ENCODE peak calls at places on chromosomes 13 and 19, in six cellular contexts. One of them, this sample, is unnamed.
A peak's percentile ranks its signal among the peaks of the same experiment; 100 is the strongest.

GRCh38 chr13:32426981-32427851 is 714 bp downstream of the N4BP2L1 start:
- DNase-seq in AG10803: peak; percentile 17
- DNase-seq in M059J: peak; percentile 11
- DNase-seq in C1 segment of cervical spinal cord: peak; percentile 63
- DNase-seq in AG04450: no peak
- DNase-seq in activated naive CD8-positive, alpha-beta T cell treated with anti-CD3 and anti-CD28 coated beads for 36 hours: peak; percentile 76
- DNase-seq in this sample: peak; percentile 79

GRCh38 chr19:16001481-16002312 is 52.9 kb downstream of the OR10H4 start:
- DNase-seq in C1 segment of cervical spinal cord: no peak
- DNase-seq in M059J: peak; percentile 52
- DNase-seq in activated naive CD8-positive, alpha-beta T cell treated with anti-CD3 and anti-CD28 coated beads for 36 hours: peak; percentile 51
- DNase-seq in AG10803: peak; percentile 77
- DNase-seq in AG04450: peak; percentile 49
- DNase-seq in this sample: peak; percentile 63

GRCh38 chr13:73059460-73060250 is 850 bp downstream of the KLF5 start:
- DNase-seq in AG10803: peak; percentile 15
- DNase-seq in AG04450: no peak
- DNase-seq in M059J: peak; percentile 61
- DNase-seq in activated naive CD8-positive, alpha-beta T cell treated with anti-CD3 and anti-CD28 coated beads for 36 hours: peak; percentile 59
- DNase-seq in C1 segment of cervical spinal cord: no peak
- DNase-seq in this sample: no peak

GRCh38 chr19:18932216-18932841 is 8.7 kb downstream of the HOMER3 start:
- DNase-seq in AG04450: no peak
- DNase-seq in AG10803: peak; percentile 25
- DNase-seq in activated naive CD8-positive, alpha-beta T cell treated with anti-CD3 and anti-CD28 coated beads for 36 hours: peak; percentile 81
- DNase-seq in C1 segment of cervical spinal cord: no peak
- DNase-seq in M059J: no peak
- DNase-seq in this sample: peak; percentile 71

GRCh38 chr13:92158335-92158734 is 759.9 kb downstream of the GPC5 start:
- DNase-seq in C1 segment of cervical spinal cord: no peak
- DNase-seq in AG10803: no peak
- DNase-seq in M059J: peak; percentile 18
- DNase-seq in activated naive CD8-positive, alpha-beta T cell treated with anti-CD3 and anti-CD28 coated beads for 36 hours: no peak
- DNase-seq in AG04450: no peak
- DNase-seq in this sample: no peak

GRCh38 chr19:16118489-16119033 is 6.9 kb downstream of the RAB8A start:
- DNase-seq in C1 segment of cervical spinal cord: no peak
- DNase-seq in AG10803: no peak
- DNase-seq in activated naive CD8-positive, alpha-beta T cell treated with anti-CD3 and anti-CD28 coated beads for 36 hours: peak; percentile 38
- DNase-seq in AG04450: no peak
- DNase-seq in M059J: no peak
- DNase-seq in this sample: peak; percentile 89

GRCh38 chr19:57934820-57935665 is at the start of gene ZNF418:
- DNase-seq in C1 segment of cervical spinal cord: peak; percentile 89
- DNase-seq in AG10803: peak; percentile 81
- DNase-seq in activated naive CD8-positive, alpha-beta T cell treated with anti-CD3 and anti-CD28 coated beads for 36 hours: peak; percentile 60
- DNase-seq in M059J: peak; percentile 89
- DNase-seq in AG04450: peak; percentile 43
- DNase-seq in this sample: peak; percentile 31

GRCh38 chr13:25902946-25903345 is 148.9 kb downstream of the SHISA2 start:
- DNase-seq in M059J: peak; percentile 54
- DNase-seq in AG04450: no peak
- DNase-seq in AG10803: no peak
- DNase-seq in C1 segment of cervical spinal cord: no peak
- DNase-seq in activated naive CD8-positive, alpha-beta T cell treated with anti-CD3 and anti-CD28 coated beads for 36 hours: no peak
- DNase-seq in this sample: peak; percentile 65

GRCh38 chr19:12946092-12946845 is 607 bp downstream of the RAD23A start:
- DNase-seq in AG10803: peak; percentile 80
- DNase-seq in activated naive CD8-positive, alpha-beta T cell treated with anti-CD3 and anti-CD28 coated beads for 36 hours: peak; percentile 71
- DNase-seq in AG04450: peak; percentile 48
- DNase-seq in M059J: peak; percentile 82
- DNase-seq in C1 segment of cervical spinal cord: no peak
- DNase-seq in this sample: peak; percentile 78

GRCh38 chr13:68358218-68358817 is 1128.2 kb upstream of the PCDH9 start:
- DNase-seq in AG04450: no peak
- DNase-seq in AG10803: no peak
- DNase-seq in M059J: no peak
- DNase-seq in C1 segment of cervical spinal cord: no peak
- DNase-seq in activated naive CD8-positive, alpha-beta T cell treated with anti-CD3 and anti-CD28 coated beads for 36 hours: no peak
- DNase-seq in this sample: no peak

GRCh38 chr19:17847538-17848366 is at the start of gene JAK3:
- DNase-seq in AG10803: peak; percentile 67
- DNase-seq in M059J: no peak
- DNase-seq in AG04450: no peak
- DNase-seq in activated naive CD8-positive, alpha-beta T cell treated with anti-CD3 and anti-CD28 coated beads for 36 hours: peak; percentile 90
- DNase-seq in C1 segment of cervical spinal cord: peak; percentile 35
- DNase-seq in this sample: peak; percentile 88

GRCh38 chr13:61149333-61149730 is 266.3 kb downstream of the PCDH20 start:
- DNase-seq in AG10803: no peak
- DNase-seq in AG04450: no peak
- DNase-seq in activated naive CD8-positive, alpha-beta T cell treated with anti-CD3 and anti-CD28 coated beads for 36 hours: no peak
- DNase-seq in C1 segment of cervical spinal cord: no peak
- DNase-seq in M059J: no peak
- DNase-seq in this sample: no peak

GRCh38 chr19:1276620-1277007 is 1.3 kb downstream of the FAM174C start:
- DNase-seq in AG10803: no peak
- DNase-seq in AG04450: no peak
- DNase-seq in M059J: no peak
- DNase-seq in C1 segment of cervical spinal cord: no peak
- DNase-seq in activated naive CD8-positive, alpha-beta T cell treated with anti-CD3 and anti-CD28 coated beads for 36 hours: peak; percentile 53
- DNase-seq in this sample: no peak

GRCh38 chr13:23656637-23657036 is 86.4 kb downstream of the TNFRSF19 start:
- DNase-seq in C1 segment of cervical spinal cord: no peak
- DNase-seq in M059J: no peak
- DNase-seq in activated naive CD8-positive, alpha-beta T cell treated with anti-CD3 and anti-CD28 coated beads for 36 hours: no peak
- DNase-seq in AG04450: peak; percentile 84
- DNase-seq in AG10803: peak; percentile 73
- DNase-seq in this sample: peak; percentile 24

GRCh38 chr13:72166102-72166660 is 299.2 kb upstream of the DACH1 start:
- DNase-seq in activated naive CD8-positive, alpha-beta T cell treated with anti-CD3 and anti-CD28 coated beads for 36 hours: no peak
- DNase-seq in M059J: peak; percentile 28
- DNase-seq in AG10803: no peak
- DNase-seq in C1 segment of cervical spinal cord: no peak
- DNase-seq in AG04450: no peak
- DNase-seq in this sample: no peak

GRCh38 chr19:17121736-17122293 is 46.2 kb downstream of the MYO9B start:
- DNase-seq in AG10803: peak; percentile 95
- DNase-seq in C1 segment of cervical spinal cord: no peak
- DNase-seq in AG04450: no peak
- DNase-seq in M059J: peak; percentile 54
- DNase-seq in activated naive CD8-positive, alpha-beta T cell treated with anti-CD3 and anti-CD28 coated beads for 36 hours: no peak
- DNase-seq in this sample: peak; percentile 39

GRCh38 chr13:32639502-32640105 is 53.4 kb downstream of the PDS5B start:
- DNase-seq in C1 segment of cervical spinal cord: peak; percentile 37
- DNase-seq in AG04450: peak; percentile 24
- DNase-seq in activated naive CD8-positive, alpha-beta T cell treated with anti-CD3 and anti-CD28 coated beads for 36 hours: peak; percentile 21
- DNase-seq in AG10803: peak; percentile 74
- DNase-seq in M059J: peak; percentile 57
- DNase-seq in this sample: peak; percentile 15

GRCh38 chr19:44740351-44740824 is 8.1 kb upstream of the BCL3 start:
- DNase-seq in AG10803: no peak
- DNase-seq in activated naive CD8-positive, alpha-beta T cell treated with anti-CD3 and anti-CD28 coated beads for 36 hours: no peak
- DNase-seq in M059J: no peak
- DNase-seq in C1 segment of cervical spinal cord: no peak
- DNase-seq in AG04450: no peak
- DNase-seq in this sample: no peak

GRCh38 chr19:3370214-3370720 is 3.9 kb downstream of the NFIC start:
- DNase-seq in M059J: no peak
- DNase-seq in activated naive CD8-positive, alpha-beta T cell treated with anti-CD3 and anti-CD28 coated beads for 36 hours: no peak
- DNase-seq in AG04450: no peak
- DNase-seq in C1 segment of cervical spinal cord: peak; percentile 73
- DNase-seq in AG10803: no peak
- DNase-seq in this sample: no peak

GRCh38 chr13:110780410-110780809 is 66.9 kb downstream of the ING1 start:
- DNase-seq in AG04450: no peak
- DNase-seq in AG10803: peak; percentile 26
- DNase-seq in C1 segment of cervical spinal cord: no peak
- DNase-seq in activated naive CD8-positive, alpha-beta T cell treated with anti-CD3 and anti-CD28 coated beads for 36 hours: no peak
- DNase-seq in M059J: no peak
- DNase-seq in this sample: no peak

GRCh38 chr19:48613852-48614435 is 932 bp downstream of the FAM83E start:
- DNase-seq in AG10803: no peak
- DNase-seq in AG04450: no peak
- DNase-seq in C1 segment of cervical spinal cord: peak; percentile 68
- DNase-seq in activated naive CD8-positive, alpha-beta T cell treated with anti-CD3 and anti-CD28 coated beads for 36 hours: no peak
- DNase-seq in M059J: no peak
- DNase-seq in this sample: no peak

GRCh38 chr13:23391752-23392151 is 41.8 kb downstream of the SACS start:
- DNase-seq in M059J: no peak
- DNase-seq in AG10803: peak; percentile 43
- DNase-seq in activated naive CD8-positive, alpha-beta T cell treated with anti-CD3 and anti-CD28 coated beads for 36 hours: no peak
- DNase-seq in AG04450: no peak
- DNase-seq in C1 segment of cervical spinal cord: no peak
- DNase-seq in this sample: no peak

GRCh38 chr19:28633223-28634030 is 579.5 kb downstream of the UQCRFS1 start:
- DNase-seq in AG04450: no peak
- DNase-seq in C1 segment of cervical spinal cord: no peak
- DNase-seq in M059J: no peak
- DNase-seq in activated naive CD8-positive, alpha-beta T cell treated with anti-CD3 and anti-CD28 coated beads for 36 hours: peak; percentile 40
- DNase-seq in AG10803: peak; percentile 50
- DNase-seq in this sample: peak; percentile 12

GRCh38 chr19:51076602-51077213 is 6.0 kb downstream of the KLK14 start:
- DNase-seq in C1 segment of cervical spinal cord: no peak
- DNase-seq in AG10803: no peak
- DNase-seq in M059J: no peak
- DNase-seq in activated naive CD8-positive, alpha-beta T cell treated with anti-CD3 and anti-CD28 coated beads for 36 hours: no peak
- DNase-seq in AG04450: no peak
- DNase-seq in this sample: no peak

GRCh38 chr13:30002577-30002976 is 152.2 kb upstream of the UBL3 start:
- DNase-seq in AG04450: peak; percentile 45
- DNase-seq in activated naive CD8-positive, alpha-beta T cell treated with anti-CD3 and anti-CD28 coated beads for 36 hours: no peak
- DNase-seq in C1 segment of cervical spinal cord: no peak
- DNase-seq in AG10803: peak; percentile 82
- DNase-seq in M059J: peak; percentile 90
- DNase-seq in this sample: no peak

GRCh38 chr19:56504581-56504980 is 3.1 kb upstream of the ZNF471 start:
- DNase-seq in AG04450: no peak
- DNase-seq in activated naive CD8-positive, alpha-beta T cell treated with anti-CD3 and anti-CD28 coated beads for 36 hours: no peak
- DNase-seq in C1 segment of cervical spinal cord: no peak
- DNase-seq in AG10803: no peak
- DNase-seq in M059J: peak; percentile 70
- DNase-seq in this sample: no peak

GRCh38 chr19:40229926-40230417 is 3.5 kb upstream of the CCNP start:
- DNase-seq in AG10803: no peak
- DNase-seq in AG04450: no peak
- DNase-seq in activated naive CD8-positive, alpha-beta T cell treated with anti-CD3 and anti-CD28 coated beads for 36 hours: no peak
- DNase-seq in M059J: no peak
- DNase-seq in C1 segment of cervical spinal cord: no peak
- DNase-seq in this sample: no peak

GRCh38 chr13:35499131-35500051 is 22.9 kb upstream of the MAB21L1 start:
- DNase-seq in C1 segment of cervical spinal cord: peak; percentile 77
- DNase-seq in M059J: no peak
- DNase-seq in AG10803: no peak
- DNase-seq in AG04450: no peak
- DNase-seq in activated naive CD8-positive, alpha-beta T cell treated with anti-CD3 and anti-CD28 coated beads for 36 hours: no peak
- DNase-seq in this sample: no peak

GRCh38 chr13:81017525-81018152 is 676.7 kb upstream of the SPRY2 start:
- DNase-seq in AG10803: peak; percentile 34
- DNase-seq in C1 segment of cervical spinal cord: peak; percentile 79
- DNase-seq in M059J: peak; percentile 15
- DNase-seq in AG04450: no peak
- DNase-seq in activated naive CD8-positive, alpha-beta T cell treated with anti-CD3 and anti-CD28 coated beads for 36 hours: no peak
- DNase-seq in this sample: no peak

GRCh38 chr19:55447421-55448174 is 4.5 kb upstream of the SHISA7 start:
- DNase-seq in C1 segment of cervical spinal cord: peak; percentile 23
- DNase-seq in AG04450: no peak
- DNase-seq in activated naive CD8-positive, alpha-beta T cell treated with anti-CD3 and anti-CD28 coated beads for 36 hours: no peak
- DNase-seq in AG10803: peak; percentile 63
- DNase-seq in M059J: peak; percentile 76
- DNase-seq in this sample: no peak

GRCh38 chr13:77343841-77344240 is 16.9 kb upstream of the MYCBP2 start:
- DNase-seq in M059J: no peak
- DNase-seq in C1 segment of cervical spinal cord: no peak
- DNase-seq in activated naive CD8-positive, alpha-beta T cell treated with anti-CD3 and anti-CD28 coated beads for 36 hours: no peak
- DNase-seq in AG04450: no peak
- DNase-seq in AG10803: no peak
- DNase-seq in this sample: no peak

GRCh38 chr13:64688893-64689677 is 2541.1 kb downstream of the PCDH9 start:
- DNase-seq in AG10803: peak; percentile 11
- DNase-seq in activated naive CD8-positive, alpha-beta T cell treated with anti-CD3 and anti-CD28 coated beads for 36 hours: no peak
- DNase-seq in C1 segment of cervical spinal cord: no peak
- DNase-seq in M059J: no peak
- DNase-seq in AG04450: peak; percentile 36
- DNase-seq in this sample: no peak

This sample was measured in GM06990.